ENCODE peak calls at places on chromosomes 4 and X, in ten cellular contexts. M, N, F, W, Z, K, E, I, H and P are unnamed samples.
A peak's percentile ranks its signal among the peaks of the same experiment; 100 is the strongest.

GRCh38 chr4:189436207-189436606 is 504.5 kb upstream of the FRG1 start:
- DNase-seq in M (no peak), N (no peak), F (peak; percentile 4), W (peak; percentile 5), Z (no peak), K (no peak), E (no peak), I (no peak), H (peak; percentile 6), P (no peak)

GRCh38 chr4:106270708-106271107 is 45.3 kb downstream of the TBCK start:
- DNase-seq in M (no peak), N (peak; percentile 26), F (no peak), W (no peak), Z (no peak), K (no peak), E (no peak), I (no peak), H (no peak), P (no peak)

GRCh38 chr4:40190880-40191815 is 5.7 kb upstream of the RHOH start:
- DNase-seq in M (no peak), N (no peak), F (no peak), W (no peak), Z (no peak), K (no peak), E (no peak), I (no peak), H (peak; percentile 75), P (peak; percentile 73)

GRCh38 chr4:144399927-144400326 is 246.0 kb upstream of the HHIP start:
- DNase-seq in M (peak; percentile 28), N (peak; percentile 83), F (peak; percentile 52), W (no peak), Z (no peak), K (no peak), E (no peak), I (no peak), H (no peak), P (peak; percentile 2)

GRCh38 chrX:111869639-111870034 is 6.3 kb upstream of the TRPC5OS start:
- DNase-seq in M (peak; percentile 5), N (peak; percentile 11), F (peak; percentile 16), W (peak; percentile 44), Z (peak; percentile 19), K (peak; percentile 15), E (peak; percentile 19), I (peak; percentile 1), H (no peak), P (peak; percentile 40)

GRCh38 chrX:43809463-43809862 is 72.8 kb downstream of the MAOB start:
- DNase-seq in M (no peak), N (no peak), F (no peak), W (no peak), Z (no peak), K (no peak), E (no peak), I (no peak), H (no peak), P (no peak)

GRCh38 chr4:152687974-152688599 is 8.3 kb upstream of the TMEM154 start:
- DNase-seq in M (no peak), N (no peak), F (no peak), W (no peak), Z (no peak), K (no peak), E (no peak), I (no peak), H (no peak), P (no peak)

GRCh38 chrX:13398073-13398823 is 78.4 kb upstream of the ATXN3L start:
- DNase-seq in M (peak; percentile 75), N (peak; percentile 95), F (peak; percentile 89), W (no peak), Z (no peak), K (peak; percentile 15), E (no peak), I (peak; percentile 33), H (peak; percentile 70), P (peak; percentile 26)

GRCh38 chrX:124239911-124240310 is 92.5 kb upstream of the TEX13D start:
- DNase-seq in M (no peak), N (no peak), F (no peak), W (no peak), Z (no peak), K (no peak), E (peak; percentile 42), I (no peak), H (no peak), P (no peak)

GRCh38 chrX:65035451-65035779 is 59.2 kb upstream of the ZC4H2 start:
- DNase-seq in M (no peak), N (no peak), F (no peak), W (peak; percentile 46), Z (peak; percentile 20), K (peak; percentile 3), E (no peak), I (peak; percentile 0), H (no peak), P (no peak)

GRCh38 chrX:110244951-110245480 is 72.9 kb downstream of the AMMECR1 start:
- DNase-seq in M (no peak), N (no peak), F (no peak), W (no peak), Z (no peak), K (no peak), E (no peak), I (no peak), H (no peak), P (no peak)

GRCh38 chr4:4625488-4625887 is 83.6 kb upstream of the STX18 start:
- DNase-seq in M (no peak), N (no peak), F (no peak), W (no peak), Z (no peak), K (no peak), E (no peak), I (no peak), H (no peak), P (peak; percentile 48)

GRCh38 chr4:110503588-110504435 is 27.9 kb downstream of the ENPEP start:
- DNase-seq in M (no peak), N (no peak), F (no peak), W (no peak), Z (no peak), K (no peak), E (no peak), I (no peak), H (no peak), P (peak; percentile 4)

DNA sequence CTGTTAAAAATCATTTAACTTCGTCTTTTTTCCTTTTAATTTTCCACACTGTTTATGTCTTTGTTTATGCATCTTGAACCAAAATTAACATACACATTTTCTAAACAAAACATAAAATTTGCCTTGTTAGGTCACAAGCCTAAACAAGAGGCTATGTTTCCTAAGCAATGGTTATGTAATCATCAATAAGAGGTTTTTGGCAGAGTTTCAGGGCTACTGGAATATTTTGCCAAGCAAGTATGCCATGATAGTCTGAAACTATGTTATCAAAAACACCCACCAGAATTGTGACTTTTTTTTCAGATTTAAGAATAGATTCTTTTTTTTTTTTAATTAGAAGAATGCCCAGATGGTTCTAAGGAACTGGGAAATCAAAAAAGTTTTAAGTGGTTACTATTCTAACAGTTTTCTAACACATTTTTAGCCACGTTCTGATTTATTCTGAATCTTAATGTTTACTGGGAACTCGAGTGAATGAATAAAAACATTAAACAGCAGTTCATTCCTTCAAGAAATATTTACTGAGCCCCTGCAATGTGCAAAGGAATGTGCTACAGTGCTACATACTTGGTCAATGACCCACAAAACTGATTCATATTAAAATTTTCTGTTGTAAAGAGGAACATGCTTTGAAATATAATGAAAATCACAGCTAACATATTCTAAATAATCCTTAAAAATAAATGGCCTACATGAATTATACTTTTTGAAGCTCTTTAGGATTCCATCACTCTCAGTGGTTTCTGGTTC is 78.9 kb downstream of the ARAP2 start:
- DNase-seq in M (no peak), N (no peak), F (no peak), W (no peak), Z (no peak), K (no peak), E (no peak), I (no peak), H (no peak), P (no peak)
- TF ChIP-seq MAX in M (no peak), N (no peak), F (no peak), W (no peak), Z (no peak), K (no peak), E (no peak), I (no peak), H (no peak), P (no peak)

DNA sequence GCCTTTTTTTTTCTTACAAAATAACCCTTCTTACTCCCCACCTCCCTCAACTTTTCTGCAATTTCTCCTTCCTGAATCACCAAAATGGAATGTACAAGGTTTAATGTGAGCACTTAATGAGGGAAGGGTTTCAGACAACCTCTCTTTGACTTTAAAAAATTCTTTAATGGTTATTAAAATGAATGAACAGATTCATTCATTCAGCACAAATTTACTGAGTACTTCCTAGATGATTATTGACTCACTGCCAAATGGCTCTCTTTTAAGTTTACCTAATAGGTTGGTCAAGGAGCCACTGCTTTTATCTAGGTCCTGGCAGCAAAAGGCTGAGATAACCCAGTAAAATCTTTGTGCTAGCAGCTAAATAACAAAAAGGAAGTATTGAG is 904 bp upstream of the AADAT start:
- DNase-seq in M (no peak), N (no peak), F (no peak), W (peak; percentile 16), Z (no peak), K (no peak), E (no peak), I (no peak), H (no peak), P (no peak)
- TF ChIP-seq MAX in M (no peak), N (no peak), F (no peak), W (no peak), Z (no peak), K (no peak), E (no peak), I (no peak), H (no peak), P (no peak)

DNA sequence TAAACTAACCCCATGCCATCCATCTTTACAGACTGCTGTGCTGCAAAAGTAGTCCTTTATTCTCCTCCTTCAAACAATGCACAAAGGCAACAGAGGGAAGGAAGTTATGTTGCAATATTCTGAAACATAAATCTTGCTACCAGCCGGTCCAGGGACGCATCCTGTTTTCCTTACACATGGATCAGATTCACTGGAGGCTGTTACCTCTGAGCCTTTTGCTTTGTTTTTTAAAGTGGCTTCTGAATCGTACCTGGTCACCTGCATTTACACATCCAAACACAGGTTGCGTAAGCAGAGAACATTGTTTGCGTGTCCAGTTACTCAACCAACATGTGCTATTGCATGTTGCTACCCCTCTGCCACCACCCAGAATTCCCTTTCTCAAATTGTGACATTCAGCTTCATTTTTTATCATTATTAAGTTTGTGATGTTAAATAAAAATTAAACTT is 8.8 kb downstream of the PPARGC1A start:
- DNase-seq in M (no peak), N (no peak), F (no peak), W (no peak), Z (no peak), K (no peak), E (no peak), I (no peak), H (peak; percentile 95), P (peak; percentile 34)
- TF ChIP-seq MAX in M (no peak), N (no peak), F (no peak), W (no peak), Z (no peak), K (no peak), E (no peak), I (no peak), H (peak; percentile 83), P (no peak)

DNA sequence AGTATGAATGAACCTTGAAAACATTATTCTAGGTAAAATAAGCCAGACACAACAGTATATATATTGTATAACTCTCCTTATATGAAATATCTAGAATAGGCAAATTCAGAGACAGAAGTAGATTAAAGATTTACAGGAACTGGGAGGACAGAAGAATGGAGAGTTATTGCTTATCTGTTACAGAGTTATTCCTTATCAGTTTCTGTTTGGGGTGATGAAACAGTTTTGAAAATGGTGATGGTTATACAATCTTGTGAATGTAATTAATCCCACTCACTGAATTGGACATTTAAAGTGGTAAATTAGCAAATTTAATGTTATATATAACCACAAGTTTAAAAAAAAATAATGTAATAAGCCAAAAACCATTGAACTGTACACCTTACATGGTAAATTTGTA is 14.5 kb upstream of the EXOC1 start:
- DNase-seq in M (no peak), N (no peak), F (no peak), W (no peak), Z (no peak), K (no peak), E (no peak), I (no peak), H (no peak), P (no peak)
- TF ChIP-seq MAX in M (no peak), N (no peak), F (no peak), W (no peak), Z (no peak), K (no peak), E (no peak), I (no peak), H (no peak), P (no peak)